ENCODE peak calls at places on chromosomes 1 and 21, in six cellular contexts. C is Daoy; O is HT1080; D is RKO; F is hepatic stellate cell; M is CD4-positive, alpha-beta T cell. G is an unnamed sample.

GRCh38 chr1:230288641-230289349 is 137.3 kb downstream of the PGBD5 start:
- DNase-seq in C (peak; percentile 75), O (peak; percentile 75), D (no peak), F (no peak), M (no peak), G (no peak)

GRCh38 chr1:153587314-153587713 is 21.7 kb upstream of the S100A2 start:
- DNase-seq in C (peak; percentile 35), O (no peak), D (no peak), F (no peak), M (no peak), G (no peak)

GRCh38 chr1:210754931-210755670 is 378.8 kb downstream of the KCNH1 start:
- DNase-seq in C (peak; percentile 19), O (no peak), D (no peak), F (no peak), M (no peak), G (no peak)

GRCh38 chr1:36172983-36173382 is 17.0 kb downstream of the MAP7D1 start:
- DNase-seq in C (peak; percentile 85), O (peak; percentile 95), D (peak; percentile 79), F (peak; percentile 66), M (no peak), G (peak; percentile 78)

GRCh38 chr1:67652800-67653199 is 32.2 kb upstream of the GADD45A start:
- DNase-seq in C (peak; percentile 68), O (peak; percentile 84), D (peak; percentile 37), F (no peak), M (no peak), G (peak; percentile 39)

GRCh38 chr1:170145061-170145460 is 698 bp upstream of the NTMT2 start:
- DNase-seq in C (no peak), O (no peak), D (no peak), F (no peak), M (no peak), G (no peak)

GRCh38 chr1:7334475-7335035 is 436.5 kb upstream of the VAMP3 start:
- DNase-seq in C (peak; percentile 72), O (no peak), D (no peak), F (peak; percentile 50), M (no peak), G (no peak)

GRCh38 chr1:247273013-247273412 is 17.1 kb downstream of the VN1R5 start:
- DNase-seq in C (no peak), O (no peak), D (no peak), F (no peak), M (no peak), G (no peak)

GRCh38 chr1:198575715-198576641 is 35.5 kb upstream of the ATP6V1G3 start:
- DNase-seq in C (no peak), O (peak; percentile 31), D (no peak), F (no peak), M (no peak), G (no peak)

GRCh38 chr1:226296911-226297310 is 12.1 kb downstream of the LIN9 start:
- DNase-seq in C (no peak), O (no peak), D (no peak), F (no peak), M (no peak), G (no peak)

GRCh38 chr1:155137550-155137949 is 1.9 kb downstream of the SLC50A1 start:
- DNase-seq in C (no peak), O (no peak), D (no peak), F (no peak), M (no peak), G (no peak)

GRCh38 chr1:1434131-1434811 is 1.2 kb upstream of the VWA1 start:
- DNase-seq in C (no peak), O (no peak), D (no peak), F (peak; percentile 19), M (no peak), G (no peak)

GRCh38 chr21:16587671-16588379 is 858.0 kb downstream of the USP25 start:
- DNase-seq in C (no peak), O (peak; percentile 15), D (no peak), F (no peak), M (no peak), G (no peak)

GRCh38 chr1:234604726-234605492 is 5.1 kb downstream of the IRF2BP2 start:
- DNase-seq in C (no peak), O (peak; percentile 38), D (peak; percentile 94), F (no peak), M (no peak), G (peak; percentile 63)

GRCh38 chr1:99643021-99643779 is 2.7 kb upstream of the PALMD start:
- DNase-seq in C (no peak), O (no peak), D (no peak), F (no peak), M (no peak), G (no peak)

GRCh38 chr1:198500026-198500425 is 40.5 kb downstream of the ATP6V1G3 start:
- DNase-seq in C (no peak), O (no peak), D (no peak), F (no peak), M (no peak), G (no peak)

GRCh38 chr1:236561976-236562375 is 38.2 kb downstream of the LGALS8 start:
- DNase-seq in C (no peak), O (no peak), D (no peak), F (no peak), M (no peak), G (no peak)

GRCh38 chr21:34157456-34158025 is 84.2 kb downstream of the MRPS6 start:
- DNase-seq in C (no peak), O (peak; percentile 50), D (peak; percentile 49), F (no peak), M (no peak), G (no peak)

GRCh38 chr1:90732136-90732535 is 15.0 kb upstream of the BARHL2 start:
- DNase-seq in C (no peak), O (no peak), D (no peak), F (no peak), M (no peak), G (no peak)